ENCODE peak calls at places on chromosome 22, in six cellular contexts. P, N, U, F, M and T are unnamed samples.

GRCh38 chr22:39917776-39918493 is 17.1 kb downstream of the GRAP2 start:
- DNase-seq in P (no peak), N (no peak), U (no peak), F (no peak), M (no peak), T (peak; percentile 27)

GRCh38 chr22:45885171-45885840 is 91.7 kb downstream of the WNT7B start:
- DNase-seq in P (no peak), N (no peak), U (no peak), F (no peak), M (no peak), T (no peak)

GRCh38 chr22:24146791-24147353 is 34.4 kb upstream of the SUSD2 start:
- DNase-seq in P (no peak), N (peak; percentile 64), U (peak; percentile 49), F (peak; percentile 63), M (no peak), T (no peak)

GRCh38 chr22:44625421-44625760 is 76.6 kb upstream of the PRR5 start:
- DNase-seq in P (no peak), N (no peak), U (no peak), F (no peak), M (no peak), T (no peak)

GRCh38 chr22:19970479-19971275 is 29.1 kb upstream of the TXNRD2 start:
- DNase-seq in P (peak; percentile 90), N (no peak), U (no peak), F (no peak), M (peak; percentile 66), T (peak; percentile 77)

GRCh38 chr22:42270178-42270511 is 308 bp downstream of the TCF20 start:
- DNase-seq in P (no peak), N (no peak), U (no peak), F (no peak), M (no peak), T (no peak)

GRCh38 chr22:18114976-18115652 is 4.5 kb downstream of the TUBA8 start:
- DNase-seq in P (no peak), N (no peak), U (no peak), F (no peak), M (no peak), T (no peak)

GRCh38 chr22:20403779-20404140 is 9.8 kb downstream of the ZNF74 start:
- DNase-seq in P (no peak), N (no peak), U (no peak), F (no peak), M (no peak), T (no peak)

GRCh38 chr22:20299736-20300136 is 20.1 kb downstream of the DGCR6L start:
- DNase-seq in P (no peak), N (no peak), U (no peak), F (no peak), M (no peak), T (no peak)

GRCh38 chr22:32823024-32823730 is 21.7 kb downstream of the TIMP3 start:
- DNase-seq in P (no peak), N (no peak), U (no peak), F (no peak), M (no peak), T (no peak)

GRCh38 chr22:36026741-36027140 is 1.9 kb downstream of the RBFOX2 start:
- DNase-seq in P (no peak), N (no peak), U (no peak), F (no peak), M (no peak), T (peak; percentile 8)

GRCh38 chr22:25824828-25825474 is 83.0 kb downstream of the MYO18B start:
- DNase-seq in P (peak; percentile 63), N (no peak), U (no peak), F (no peak), M (no peak), T (no peak)